ENCODE peak calls at places on chromosomes 11 and 22, in four cellular contexts. U, Q, G and K are unnamed samples.

GRCh38 chr11:84564180-84564866 is 1062.8 kb downstream of the DLG2 start:
- DNase-seq in U (no peak), Q (peak), G (peak), K (no peak)

GRCh38 chr22:46072981-46073682 is 77.2 kb upstream of the PPARA start:
- DNase-seq in U (no peak), Q (no peak), G (no peak), K (no peak)

GRCh38 chr11:121446752-121447156 is 5.4 kb upstream of the SORL1 start:
- DNase-seq in U (no peak), Q (no peak), G (no peak), K (no peak)

GRCh38 chr11:58924230-58924629 is 15.1 kb upstream of the GLYATL1 start:
- DNase-seq in U (no peak), Q (no peak), G (peak), K (no peak)

GRCh38 chr11:66227700-66228099 is 40.7 kb upstream of the RAB1B start:
- DNase-seq in U (no peak), Q (no peak), G (no peak), K (no peak)

GRCh38 chr11:131888230-131888826 is 517.9 kb downstream of the NTM start:
- DNase-seq in U (no peak), Q (peak), G (no peak), K (no peak)

GRCh38 chr11:1293619-1294015 is 15.8 kb downstream of the TOLLIP start:
- DNase-seq in U (no peak), Q (no peak), G (peak), K (no peak)

GRCh38 chr11:35725880-35726279 is 63.3 kb downstream of the TRIM44 start:
- DNase-seq in U (no peak), Q (no peak), G (no peak), K (no peak)

GRCh38 chr11:123546515-123546914 is 107.9 kb downstream of the SCN3B start:
- DNase-seq in U (no peak), Q (peak), G (no peak), K (no peak)

GRCh38 chr11:68843052-68843561 is 1.4 kb upstream of the CPT1A start:
- DNase-seq in U (peak), Q (no peak), G (no peak), K (peak)

GRCh38 chr11:65425971-65426838 is 3.6 kb downstream of the NEAT1 start:
- DNase-seq in U (no peak), Q (no peak), G (no peak), K (peak)

GRCh38 chr11:65640483-65641207 is 2.7 kb downstream of the SIPA1 start:
- DNase-seq in U (no peak), Q (no peak), G (no peak), K (peak)

GRCh38 chr11:22338465-22338810 is 257 bp downstream of the SLC17A6 start:
- DNase-seq in U (no peak), Q (no peak), G (no peak), K (no peak)

GRCh38 chr11:46693597-46694012 is 6.8 kb downstream of the ARHGAP1 start:
- DNase-seq in U (no peak), Q (no peak), G (no peak), K (no peak)

GRCh38 chr11:9001736-9002135 is 2.1 kb downstream of the NRIP3 start:
- DNase-seq in U (no peak), Q (no peak), G (no peak), K (no peak)

GRCh38 chr22:50076646-50077624 is 8.3 kb downstream of the MLC1 start:
- DNase-seq in U (no peak), Q (no peak), G (no peak), K (no peak)

GRCh38 chr22:45101828-45102227 is 61.9 kb upstream of the NUP50 start:
- DNase-seq in U (peak), Q (peak), G (peak), K (peak)

GRCh38 chr22:30187726-30188407 is 58.7 kb downstream of the LIF start:
- DNase-seq in U (no peak), Q (no peak), G (no peak), K (peak)

GRCh38 chr22:41288245-41288946 is 2.4 kb upstream of the RANGAP1 start:
- DNase-seq in U (no peak), Q (no peak), G (peak), K (no peak)

GRCh38 chr11:112548641-112549040 is 288.0 kb upstream of the PLET1 start:
- DNase-seq in U (no peak), Q (no peak), G (no peak), K (no peak)

GRCh38 chr22:39620924-39621690 is 50.6 kb downstream of the CACNA1I start:
- DNase-seq in U (no peak), Q (no peak), G (no peak), K (no peak)

GRCh38 chr22:50583294-50583865 is 731 bp upstream of the CHKB start:
- DNase-seq in U (no peak), Q (no peak), G (no peak), K (no peak)

GRCh38 chr11:47270331-47271271 is 668 bp downstream of the MADD start:
- DNase-seq in U (no peak), Q (no peak), G (peak), K (peak)

GRCh38 chr11:2826679-2827056 is 58.9 kb downstream of the CDKN1C start:
- DNase-seq in U (no peak), Q (no peak), G (no peak), K (no peak)

GRCh38 chr22:36759481-36760159 is 16.3 kb downstream of the IFT27 start:
- DNase-seq in U (no peak), Q (no peak), G (no peak), K (no peak)

GRCh38 chr11:103862049-103862826 is 174.2 kb upstream of the DDI1 start:
- DNase-seq in U (no peak), Q (no peak), G (no peak), K (no peak)

GRCh38 chr22:37904572-37905533 is 1.2 kb upstream of the MICALL1 start:
- DNase-seq in U (no peak), Q (peak), G (no peak), K (no peak)

GRCh38 chr22:44898236-44898635 is 111.6 kb downstream of the PHF21B start:
- DNase-seq in U (no peak), Q (no peak), G (no peak), K (no peak)

GRCh38 chr22:23034621-23035556 is 35.4 kb upstream of the GNAZ start:
- DNase-seq in U (no peak), Q (no peak), G (no peak), K (no peak)